ENCODE peak calls at places on chromosomes 7 and 10, in four cellular contexts. B, M, T and G are unnamed samples.

GRCh38 chr7:7970113-7970619 is 1.6 kb downstream of the GLCCI1 start:
- DNase-seq in B (no peak), M (no peak), T (no peak), G (no peak)

GRCh38 chr7:44914992-44915607 is 29.8 kb upstream of the PURB start:
- DNase-seq in M (no peak), T (no peak), B (no peak), G (no peak)

GRCh38 chr7:38855867-38856266 is 53.1 kb downstream of the VPS41 start:
- DNase-seq in M (no peak), B (no peak), T (no peak), G (no peak)

GRCh38 chr10:96288151-96288621 is 16.0 kb upstream of the DNTT start:
- DNase-seq in B (no peak), M (no peak), T (no peak), G (no peak)

GRCh38 chr7:4144171-4144701 is 537.9 kb upstream of the FOXK1 start:
- DNase-seq in T (no peak), M (no peak), B (no peak), G (no peak)

GRCh38 chr10:59244871-59245270 is 68.4 kb downstream of the PHYHIPL start:
- DNase-seq in M (no peak), B (no peak), T (no peak), G (no peak)

GRCh38 chr10:3330687-3331086 is 158.1 kb upstream of the PITRM1 start:
- DNase-seq in B (no peak), M (no peak), T (no peak), G (peak; percentile 39)

GRCh38 chr7:42831051-42831952 is 80.6 kb downstream of the C7orf25 start:
- DNase-seq in T (peak; percentile 52), B (no peak), M (peak; percentile 42), G (no peak)

GRCh38 chr10:6778992-6779701 is 199.1 kb upstream of the PRKCQ start:
- DNase-seq in M (no peak), T (no peak), B (no peak), G (peak; percentile 41)

GRCh38 chr10:72523062-72523461 is 102.8 kb downstream of the MICU1 start:
- DNase-seq in B (no peak), T (no peak), M (no peak), G (no peak)

GRCh38 chr10:78830062-78830974 is 238.4 kb upstream of the ZMIZ1 start:
- DNase-seq in M (no peak), T (no peak), B (no peak), G (no peak)

GRCh38 chr10:132524443-132525285 is 12.9 kb upstream of the INPP5A start:
- DNase-seq in T (no peak), M (no peak), B (no peak), G (no peak)

GRCh38 chr10:112827951-112828350 is 122.1 kb upstream of the TCF7L2 start:
- DNase-seq in T (no peak), M (no peak), B (no peak), G (no peak)

GRCh38 chr10:16887565-16887964 is 70.3 kb upstream of the RSU1 start:
- DNase-seq in B (no peak), T (no peak), M (no peak), G (no peak)

GRCh38 chr7:28685291-28685659 is 272.9 kb downstream of the TRIL start:
- DNase-seq in B (no peak), M (peak; percentile 31), T (no peak), G (no peak)

GRCh38 chr10:78343266-78343665 is 309.6 kb downstream of the RPS24 start:
- DNase-seq in T (no peak), M (peak; percentile 7), B (peak; percentile 13), G (no peak)

GRCh38 chr10:90432891-90433290 is 424.9 kb downstream of the HTR7 start:
- DNase-seq in M (no peak), T (no peak), B (no peak), G (no peak)

GRCh38 chr7:145398758-145399157 is 562.9 kb upstream of the TPK1 start:
- DNase-seq in T (no peak), M (no peak), B (no peak), G (no peak)

GRCh38 chr7:2645274-2645868 is 13.6 kb downstream of the TTYH3 start:
- DNase-seq in T (no peak), M (no peak), B (no peak), G (no peak)

GRCh38 chr7:157017639-157018327 is 7.3 kb upstream of the MNX1 start:
- DNase-seq in M (no peak), B (no peak), T (no peak), G (no peak)

GRCh38 chr7:4040031-4040928 is 641.8 kb upstream of the FOXK1 start:
- DNase-seq in M (no peak), B (no peak), T (no peak), G (peak; percentile 7)

GRCh38 chr7:46197833-46198540 is 276.9 kb upstream of the IGFBP3 start:
- DNase-seq in T (no peak), M (no peak), B (no peak), G (no peak)

GRCh38 chr7:118352854-118353453 is 128.4 kb downstream of the ANKRD7 start:
- DNase-seq in B (no peak), T (no peak), M (no peak), G (no peak)

GRCh38 chr7:91286432-91286831 is 22.2 kb downstream of the FZD1 start:
- DNase-seq in T (no peak), M (no peak), B (no peak), G (no peak)

GRCh38 chr7:85156661-85157213 is 30.1 kb downstream of the SEMA3D start:
- DNase-seq in M (no peak), T (no peak), B (no peak), G (no peak)

GRCh38 chr10:133006202-133006601 is 63.8 kb upstream of the CFAP46 start:
- DNase-seq in B (no peak), T (no peak), M (no peak), G (no peak)

GRCh38 chr10:51063659-51064535 is 10.4 kb upstream of the PRKG1 start:
- DNase-seq in T (no peak), B (no peak), M (no peak), G (no peak)

GRCh38 chr10:103491729-103492364 is 1.7 kb upstream of the NEURL1 start:
- DNase-seq in T (no peak), M (no peak), B (no peak), G (no peak)

GRCh38 chr7:3117488-3118228 is 74.0 kb upstream of the CARD11 start:
- DNase-seq in B (peak; percentile 52), M (no peak), T (no peak), G (no peak)

GRCh38 chr7:131778601-131779000 is 222.2 kb upstream of the PODXL start:
- DNase-seq in B (no peak), M (no peak), T (no peak), G (no peak)

GRCh38 chr10:8058274-8059111 is 4.0 kb downstream of the GATA3 start:
- DNase-seq in B (no peak), T (no peak), M (no peak), G (no peak)

GRCh38 chr7:4713183-4713784 is 31.2 kb downstream of the FOXK1 start:
- DNase-seq in T (no peak), B (peak; percentile 84), M (no peak), G (no peak)

GRCh38 chr10:102714621-102715455 is at the start of gene SFXN2:
- DNase-seq in M (peak; percentile 53), T (peak; percentile 49), B (no peak), G (peak; percentile 55)

DNA sequence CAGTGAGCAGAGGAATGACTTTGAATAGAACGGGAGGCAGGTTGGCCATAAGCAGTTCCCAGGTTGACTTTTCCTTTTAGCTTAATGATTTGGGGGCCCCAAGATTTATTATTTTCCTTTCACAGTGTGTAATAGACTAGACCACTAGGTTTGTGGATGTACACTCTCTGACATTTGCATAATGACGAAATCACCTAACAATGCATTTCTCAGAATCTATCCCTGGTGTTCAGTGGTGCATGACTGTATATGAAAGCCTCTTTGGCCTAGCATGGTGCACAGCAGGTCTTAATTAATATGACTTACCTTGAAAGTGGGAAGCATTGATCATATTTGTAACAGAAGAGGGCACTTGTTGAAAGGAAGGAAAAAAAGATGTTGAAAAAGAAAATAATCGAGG is 761.9 kb downstream of the TYW1 start:
- DNase-seq in M (no peak), B (no peak), T (no peak), G (no peak)
- H3K4me1 ChIP-seq in M (no peaks in the 10 kb centered on the region), B (no peaks in the 10 kb centered on the region), T (no peaks in the 10 kb centered on the region), G (no peaks in the 10 kb centered on the region)

GRCh38 chr10:127148933-127149220 is 47.5 kb downstream of the INSYN2A start:
- DNase-seq in T (no peak), M (no peak), B (no peak), G (no peak)

GRCh38 chr10:127151541-127151940 is 44.9 kb downstream of the INSYN2A start:
- DNase-seq in M (no peak), B (no peak), T (no peak), G (no peak)

GRCh38 chr10:127150136-127150535 is 46.3 kb downstream of the INSYN2A start:
- DNase-seq in B (no peak), T (no peak), M (no peak), G (no peak)

GRCh38 chr10:127148066-127148932 is 48.1 kb downstream of the INSYN2A start:
- DNase-seq in T (no peak), M (no peak), B (no peak), G (no peak)

GRCh38 chr10:127149613-127150081 is 46.7 kb downstream of the INSYN2A start:
- DNase-seq in T (no peak), M (no peak), B (no peak), G (no peak)
- H3K4me1 ChIP-seq in T (no peaks in the 10 kb centered on the region), M (no peaks in the 10 kb centered on the region), B (no peaks in the 10 kb centered on the region), G (no peaks in the 10 kb centered on the region)

GRCh38 chr7:25628446-25628845 is 400.2 kb upstream of the NPVF start:
- DNase-seq in M (no peak), T (no peak), B (no peak), G (no peak)
- H3K4me1 ChIP-seq in M (no peaks in the 10 kb centered on the region), T (no peaks in the 10 kb centered on the region), B (peaks cover 6% of the 10 kb centered on the region), G (no peaks in the 10 kb centered on the region)

GRCh38 chr7:75696263-75697037 is 42.3 kb downstream of the HIP1 start:
- DNase-seq in B (no peak), M (no peak), T (no peak), G (peak; percentile 69)

GRCh38 chr7:75702515-75702914 is 36.2 kb downstream of the HIP1 start:
- DNase-seq in M (no peak), T (no peak), B (no peak), G (no peak)

GRCh38 chr7:75704928-75705327 is 33.8 kb downstream of the HIP1 start:
- DNase-seq in M (no peak), T (no peak), B (no peak), G (no peak)

GRCh38 chr7:75698358-75698757 is 40.4 kb downstream of the HIP1 start:
- DNase-seq in T (no peak), B (no peak), M (no peak), G (no peak)

DNA sequence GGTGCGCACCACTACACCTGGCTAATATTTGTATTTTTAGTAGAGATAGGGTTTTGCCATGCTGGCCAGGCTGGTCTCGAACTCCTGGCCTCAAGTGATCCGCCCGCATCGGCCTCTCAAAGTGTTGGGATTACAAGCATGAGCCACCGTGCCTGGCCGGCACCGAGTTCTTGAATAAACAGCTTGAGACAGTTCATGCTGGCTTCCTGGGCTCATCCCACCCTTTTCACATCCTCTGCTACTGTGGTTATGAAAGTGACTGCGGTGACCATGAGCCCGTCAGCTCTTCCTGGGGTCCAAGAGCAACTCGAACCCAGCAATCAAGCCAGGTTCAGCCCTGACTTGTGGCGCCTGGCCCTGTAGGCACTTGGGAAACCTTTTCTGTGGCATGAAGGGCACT is 38.7 kb downstream of the HIP1 start:
- DNase-seq in T (no peak), B (no peak), M (no peak), G (no peak)
- H3K4me1 ChIP-seq in T (no peaks in the 10 kb centered on the region), B (no peaks in the 10 kb centered on the region), M (no peaks in the 10 kb centered on the region), G (peaks cover 2% of the 10 kb centered on the region)